ENCODE peak calls at places on chromosomes 5 and 9, in eight cellular contexts. N is body of pancreas; A is nephron progenitor cell; R is T-helper 17 cell; K is putamen; P is stimulated activated CD8-positive, alpha-beta memory T cell treated with anti-CD3 and anti-CD28 coated beads, Interleukin-12 subunit alpha, Interleukin-12 subunit beta, amount 100 ng/mL, for 1 hour; V is mucosa of descending colon; B is C1 segment of cervical spinal cord. H is an unnamed sample.

GRCh38 chr5:171420429-171421231 is 1.2 kb downstream of the FGF18 start:
- DNase-seq in N (peak; percentile 68), P (no peak), K (peak; percentile 31), A (peak; percentile 35), R (no peak), B (peak; percentile 15), V (peak; percentile 82), H (no peak)

GRCh38 chr5:139764250-139764791 is 31.3 kb upstream of the PSD2 start:
- DNase-seq in K (peak; percentile 81), R (no peak), B (peak; percentile 38), N (no peak), A (peak; percentile 75), V (no peak), P (no peak), H (no peak)

GRCh38 chr5:123089572-123089970 is 530 bp downstream of the PRDM6 start:
- DNase-seq in B (no peak), N (no peak), K (no peak), R (no peak), P (no peak), V (peak; percentile 46), A (peak; percentile 61), H (no peak)

GRCh38 chr5:1409386-1410110 is 35.7 kb downstream of the SLC6A3 start:
- DNase-seq in N (peak; percentile 8), K (no peak), R (no peak), V (no peak), B (no peak), P (no peak), A (peak; percentile 83), H (no peak)

GRCh38 chr5:151949909-151950308 is 25.3 kb upstream of the GLRA1 start:
- DNase-seq in R (no peak), V (no peak), K (no peak), A (no peak), B (no peak), N (no peak), P (no peak), H (no peak)

GRCh38 chr5:110751902-110752762 is 13.3 kb downstream of the SLC25A46 start:
- DNase-seq in R (no peak), P (no peak), B (no peak), V (no peak), A (no peak), K (no peak), N (no peak), H (no peak)

GRCh38 chr9:7234144-7234543 is 476.4 kb downstream of the KDM4C start:
- DNase-seq in B (no peak), R (no peak), V (no peak), P (no peak), K (no peak), A (peak; percentile 38), N (no peak), H (no peak)

GRCh38 chr9:123128591-123128990 is 95.1 kb downstream of the GPR21 start:
- DNase-seq in N (no peak), B (no peak), R (no peak), K (no peak), V (no peak), P (no peak), A (no peak), H (no peak)

GRCh38 chr5:132363431-132364112 is 5.9 kb upstream of the SLC22A5 start:
- DNase-seq in V (no peak), B (no peak), A (no peak), N (peak; percentile 38), R (no peak), K (no peak), P (no peak), H (no peak)

GRCh38 chr5:157689942-157690689 is 18.8 kb downstream of the C5orf52 start:
- DNase-seq in V (no peak), A (no peak), P (no peak), R (peak; percentile 23), B (no peak), N (no peak), K (no peak), H (peak; percentile 81)

GRCh38 chr5:86679949-86680348 is 62.2 kb downstream of the COX7C start:
- DNase-seq in N (no peak), P (no peak), B (no peak), R (no peak), V (no peak), K (no peak), A (no peak), H (no peak)

GRCh38 chr9:134963546-134963945 is 45.8 kb upstream of the FCN1 start:
- DNase-seq in N (no peak), R (no peak), A (no peak), V (no peak), P (no peak), B (no peak), K (no peak), H (peak; percentile 16)

GRCh38 chr5:83313431-83313830 is 158.1 kb upstream of the VCAN start:
- DNase-seq in N (no peak), A (no peak), B (no peak), R (no peak), K (no peak), V (no peak), P (no peak), H (no peak)

GRCh38 chr9:77885104-77885672 is 146.4 kb downstream of the GNAQ start:
- DNase-seq in V (no peak), B (no peak), P (no peak), N (no peak), K (peak; percentile 33), R (no peak), A (no peak), H (no peak)

GRCh38 chr5:14491505-14491904 is 90.1 kb upstream of the OTULINL start:
- DNase-seq in N (no peak), P (no peak), A (no peak), V (no peak), K (no peak), B (no peak), R (no peak), H (no peak)

GRCh38 chr9:98906273-98907040 is 37.2 kb upstream of the COL15A1 start:
- DNase-seq in R (no peak), K (no peak), A (no peak), B (no peak), V (no peak), P (no peak), N (peak; percentile 38), H (no peak)

GRCh38 chr9:88387733-88388202 is 476 bp upstream of the SPIN1 start:
- DNase-seq in V (peak; percentile 81), N (peak; percentile 60), R (peak; percentile 34), K (peak; percentile 64), A (no peak), P (no peak), B (peak; percentile 48), H (peak; percentile 67)

GRCh38 chr5:107425541-107426031 is 245.2 kb downstream of the EFNA5 start:
- DNase-seq in A (no peak), V (no peak), K (no peak), N (no peak), R (no peak), P (no peak), B (no peak), H (no peak)

GRCh38 chr5:150146862-150147579 is 8.6 kb downstream of the PDGFRB start:
- DNase-seq in A (no peak), R (no peak), B (no peak), N (no peak), K (peak; percentile 64), P (no peak), V (no peak), H (no peak)

GRCh38 chr5:2024986-2025721 is 142.4 kb upstream of the IRX4 start:
- DNase-seq in A (no peak), R (no peak), V (no peak), B (no peak), K (no peak), N (no peak), P (no peak), H (no peak)

GRCh38 chr5:92801921-92802320 is 779.1 kb downstream of the NR2F1-AS1 start:
- DNase-seq in B (no peak), N (no peak), R (no peak), V (no peak), A (peak; percentile 19), K (no peak), P (no peak), H (no peak)

GRCh38 chr5:151873701-151874100 is 51.0 kb downstream of the GLRA1 start:
- DNase-seq in R (no peak), V (no peak), N (no peak), P (no peak), B (no peak), A (no peak), K (no peak), H (no peak)

GRCh38 chr5:132265336-132266030 is 8.0 kb downstream of the PDLIM4 start:
- DNase-seq in A (peak; percentile 51), P (no peak), K (no peak), N (peak; percentile 66), V (peak; percentile 73), B (no peak), R (no peak), H (no peak)

GRCh38 chr9:116336133-116336862 is 182.7 kb downstream of the PAPPA start:
- DNase-seq in N (no peak), B (no peak), K (no peak), P (no peak), R (no peak), A (no peak), V (no peak), H (no peak)

GRCh38 chr5:40652441-40653220 is 27.1 kb upstream of the PTGER4 start:
- DNase-seq in P (no peak), V (peak; percentile 43), B (no peak), A (no peak), K (no peak), R (no peak), N (no peak), H (no peak)

GRCh38 chr5:157350939-157351338 is 85.0 kb downstream of the CYFIP2 start:
- DNase-seq in V (no peak), A (no peak), N (no peak), P (no peak), K (no peak), R (no peak), B (no peak), H (no peak)

GRCh38 chr9:935348-935965 is 41.0 kb upstream of the DMRT3 start:
- DNase-seq in B (no peak), A (no peak), R (no peak), P (no peak), V (no peak), N (no peak), K (no peak), H (no peak)

GRCh38 chr9:69933445-69933844 is 110.2 kb upstream of the MAMDC2 start:
- DNase-seq in B (no peak), K (no peak), R (no peak), P (no peak), V (no peak), N (no peak), A (no peak), H (no peak)

GRCh38 chr9:115923903-115924668 is 229.5 kb upstream of the PAPPA start:
- DNase-seq in K (no peak), A (no peak), P (no peak), B (no peak), N (peak; percentile 22), V (no peak), R (no peak), H (no peak)

GRCh38 chr5:107672212-107673105 is 1.7 kb upstream of the EFNA5 start:
- DNase-seq in B (no peak), R (no peak), A (peak; percentile 85), P (no peak), V (peak; percentile 86), N (peak; percentile 69), K (peak; percentile 67), H (peak; percentile 86)

GRCh38 chr5:72160959-72161358 is 53.7 kb downstream of the MAP1B start:
- DNase-seq in N (no peak), A (no peak), V (no peak), P (no peak), B (no peak), R (no peak), K (no peak), H (no peak)

GRCh38 chr5:145946112-145946861 is 9.9 kb downstream of the SH3RF2 start:
- DNase-seq in N (no peak), R (no peak), A (no peak), K (no peak), P (no peak), B (no peak), V (no peak), H (no peak)

GRCh38 chr9:84293001-84293798 is 47.4 kb downstream of the SLC28A3 start:
- DNase-seq in V (no peak), A (no peak), B (no peak), P (no peak), R (no peak), K (no peak), N (no peak), H (no peak)

GRCh38 chr5:42021119-42021518 is 96.0 kb downstream of the FBXO4 start:
- DNase-seq in R (no peak), B (no peak), V (no peak), K (no peak), N (no peak), P (no peak), A (no peak), H (no peak)